ENCODE peak calls at places on chromosome 17, in six cellular contexts. T is T-cell; F is pancreas; E is activated CD8-positive, alpha-beta T cell treated with anti-CD3 and anti-CD28 coated beads for 36 hours; D is right cardiac atrium; I is stimulated activated memory B cell treated with anti-CD40 and anti-IgM and Interleukin-4, amounts not matched to agents 10 μg/mL and 1 μg/mL and 100 μg/mL, for 72 hours. W is an unnamed sample.

GRCh38 chr17:77233127-77233526 is 92.4 kb downstream of the SEC14L1 start:
- ATAC-seq in I (no peak), D (no peak), T (no peak), F (no peak), E (no peak), W (no peak)

GRCh38 chr17:43526886-43527648 is 19.1 kb downstream of the ETV4 start:
- ATAC-seq in F (no peak), T (no peak), E (no peak), I (no peak), D (no peak), W (no peak)

GRCh38 chr17:4536259-4536741 is 18.9 kb downstream of the MYBBP1A start:
- ATAC-seq in D (no peak), T (no peak), F (no peak), I (no peak), E (no peak), W (no peak)

GRCh38 chr17:55735784-55736405 is 13.2 kb upstream of the TMEM100 start:
- ATAC-seq in F (peak), T (no peak), I (no peak), D (no peak), E (no peak), W (peak)

GRCh38 chr17:62617894-62618472 is 9.5 kb upstream of the MRC2 start:
- ATAC-seq in D (peak), E (no peak), F (no peak), T (no peak), I (no peak), W (no peak)

GRCh38 chr17:79086609-79087427 is 12.2 kb downstream of the ENGASE start:
- ATAC-seq in I (no peak), E (no peak), D (no peak), T (no peak), F (no peak), W (no peak)

GRCh38 chr17:76633628-76634328 is 9.8 kb downstream of the ST6GALNAC1 start:
- ATAC-seq in T (no peak), I (no peak), F (peak), E (no peak), D (no peak), W (no peak)

GRCh38 chr17:65154770-65155589 is 17.8 kb downstream of the RGS9 start:
- ATAC-seq in I (peak), D (no peak), F (peak), T (no peak), E (peak), W (peak)

GRCh38 chr17:52276609-52277008 is 118.1 kb upstream of the CA10 start:
- ATAC-seq in F (no peak), T (no peak), I (no peak), E (no peak), D (no peak), W (no peak)

GRCh38 chr17:64345691-64346376 is 44.8 kb downstream of the PECAM1 start:
- ATAC-seq in T (no peak), I (no peak), E (no peak), F (no peak), D (peak), W (no peak)

GRCh38 chr17:4856271-4856936 is 23.3 kb downstream of the MINK1 start:
- ATAC-seq in F (no peak), T (no peak), I (no peak), E (no peak), D (no peak), W (no peak)

GRCh38 chr17:35235917-35236316 is 7.0 kb upstream of the SLFN5 start:
- ATAC-seq in F (no peak), T (peak), I (no peak), E (peak), D (no peak), W (no peak)

GRCh38 chr17:19017401-19017800 is 12.8 kb upstream of the FAM83G start:
- ATAC-seq in E (no peak), I (no peak), F (no peak), T (no peak), D (no peak), W (no peak)

GRCh38 chr17:57924677-57925076 is 30.5 kb downstream of the CUEDC1 start:
- ATAC-seq in E (no peak), F (peak), T (no peak), I (no peak), D (peak), W (no peak)

W was measured in activated T-helper 17 cell treated with anti-CD3 and anti-CD28 coated beads, Interleukin-2, amount 50 U/mL, for 72 hours.